ENCODE peak calls at places on chromosome 13, in four cellular contexts. R is SK-N-SH, Q is NB4, E is esophagus squamous epithelium. S is an unnamed sample.
A peak's percentile ranks its signal among the peaks of the same experiment; 100 is the strongest.

GRCh38 chr13:50594276-50594970 is 249.1 kb downstream of the DLEU7 start:
- DNase-seq in E (no peak), R (peak; percentile 27), Q (peak; percentile 85), S (no peak)

GRCh38 chr13:97274782-97275252 is 52.7 kb downstream of the MBNL2 start:
- DNase-seq in Q (no peak), E (no peak), R (no peak), S (peak; percentile 64)

GRCh38 chr13:39684531-39685137 is 29.2 kb downstream of the COG6 start:
- DNase-seq in Q (peak; percentile 55), E (no peak), R (peak; percentile 23), S (peak; percentile 70)

GRCh38 chr13:28250542-28250941 is 112.2 kb downstream of the PAN3 start:
- DNase-seq in E (no peak), R (no peak), Q (no peak), S (no peak)

GRCh38 chr13:43815204-43815603 is 28.4 kb upstream of the ENOX1 start:
- DNase-seq in Q (no peak), E (no peak), R (peak; percentile 20), S (peak; percentile 47)

GRCh38 chr13:37833411-37833810 is 36.2 kb downstream of the TRPC4 start:
- DNase-seq in R (no peak), E (no peak), Q (no peak), S (no peak)

GRCh38 chr13:47904891-47905290 is 96.2 kb downstream of the SUCLA2 start:
- DNase-seq in R (no peak), E (no peak), Q (no peak), S (no peak)

GRCh38 chr13:77548594-77548993 is 13.1 kb downstream of the SCEL start:
- DNase-seq in R (no peak), Q (no peak), E (no peak), S (no peak)

GRCh38 chr13:86974995-86975328 is 696.2 kb upstream of the SLITRK5 start:
- DNase-seq in R (no peak), E (no peak), Q (peak; percentile 7), S (no peak)

GRCh38 chr13:50531917-50532899 is 311.3 kb downstream of the DLEU7 start:
- DNase-seq in E (no peak), R (peak; percentile 17), Q (peak; percentile 42), S (peak; percentile 67)

GRCh38 chr13:84430441-84430840 is 548.2 kb upstream of the SLITRK1 start:
- DNase-seq in Q (no peak), R (no peak), E (no peak), S (peak; percentile 5)

GRCh38 chr13:33218426-33218825 is 67.1 kb downstream of the STARD13 start:
- DNase-seq in Q (no peak), R (no peak), E (no peak), S (no peak)

GRCh38 chr13:51643114-51643881 is 59.0 kb downstream of the WDFY2 start:
- DNase-seq in Q (peak; percentile 36), R (no peak), E (no peak), S (peak; percentile 97)

GRCh38 chr13:74158028-74158427 is 23.8 kb upstream of the KLF12 start:
- DNase-seq in E (no peak), R (no peak), Q (no peak), S (peak; percentile 26)

GRCh38 chr13:110616103-110617101 is 1.1 kb downstream of the NAXD start:
- DNase-seq in R (peak; percentile 56), E (no peak), Q (peak; percentile 62), S (peak; percentile 55)

GRCh38 chr13:103229674-103230073 is 163.5 kb upstream of the SLC10A2 start:
- DNase-seq in R (no peak), Q (no peak), E (no peak), S (no peak)

GRCh38 chr13:98480915-98481510 is 95.9 kb downstream of the STK24 start:
- DNase-seq in E (no peak), R (peak; percentile 49), Q (no peak), S (peak; percentile 58)

GRCh38 chr13:98479496-98480003 is 97.4 kb downstream of the STK24 start:
- DNase-seq in R (no peak), E (no peak), Q (no peak), S (no peak)

GRCh38 chr13:98483636-98484288 is 93.1 kb downstream of the STK24 start:
- DNase-seq in E (no peak), Q (no peak), R (no peak), S (peak; percentile 32)

GRCh38 chr13:98482476-98483444 is 94.1 kb downstream of the STK24 start:
- DNase-seq in Q (peak; percentile 59), E (no peak), R (no peak), S (peak; percentile 76)

GRCh38 chr13:98481511-98481951 is 95.4 kb downstream of the STK24 start:
- DNase-seq in R (no peak), Q (no peak), E (no peak), S (no peak)
- H3K4me3 ChIP-seq in R (no peak overlapping the region), Q (no peak overlapping the region), E (no peak overlapping the region), S (no peak overlapping the region)

DNA sequence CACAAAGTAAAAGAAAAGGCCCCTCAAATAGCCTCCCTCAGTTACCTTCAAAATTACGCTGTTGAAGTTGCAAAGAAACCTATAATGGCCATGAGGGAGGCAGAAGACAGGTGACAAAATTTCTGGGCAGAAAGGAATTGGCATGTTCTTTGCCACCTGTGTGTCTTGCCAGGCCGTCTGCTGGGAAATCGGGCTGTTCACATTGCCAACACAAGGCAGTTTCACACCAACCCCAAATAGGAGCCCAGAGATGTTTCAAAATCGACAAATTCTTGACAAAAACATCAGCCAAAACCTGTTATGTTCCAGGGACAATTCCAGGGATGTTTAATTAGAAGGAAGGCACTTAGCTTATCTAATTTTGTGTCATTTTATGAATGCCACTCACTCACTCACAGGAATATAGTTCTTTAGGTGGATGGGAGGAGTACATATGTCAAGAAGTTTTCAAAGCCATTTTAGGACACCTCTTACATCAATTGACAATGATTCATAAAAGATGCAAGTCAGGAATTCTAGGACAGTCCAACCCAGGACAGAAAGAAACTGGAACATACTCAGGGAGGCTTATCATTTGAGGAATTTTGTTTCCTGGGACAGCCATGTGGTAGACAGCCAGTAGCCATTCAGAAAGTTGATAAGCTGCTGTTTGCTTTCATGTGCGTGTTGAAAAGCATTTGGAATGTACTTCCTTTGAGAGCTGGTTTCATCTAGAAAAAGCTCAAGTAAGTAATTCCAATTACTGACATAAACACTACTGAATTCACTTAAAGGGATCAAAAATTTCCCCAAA is 164.6 kb downstream of the RGCC start:
- DNase-seq in E (no peak), Q (no peak), R (no peak), S (peak; percentile 79)
- H3K4me3 ChIP-seq in E (no peak overlapping the region), Q (no peak overlapping the region), R (no peak overlapping the region), S (no peak overlapping the region)

DNA sequence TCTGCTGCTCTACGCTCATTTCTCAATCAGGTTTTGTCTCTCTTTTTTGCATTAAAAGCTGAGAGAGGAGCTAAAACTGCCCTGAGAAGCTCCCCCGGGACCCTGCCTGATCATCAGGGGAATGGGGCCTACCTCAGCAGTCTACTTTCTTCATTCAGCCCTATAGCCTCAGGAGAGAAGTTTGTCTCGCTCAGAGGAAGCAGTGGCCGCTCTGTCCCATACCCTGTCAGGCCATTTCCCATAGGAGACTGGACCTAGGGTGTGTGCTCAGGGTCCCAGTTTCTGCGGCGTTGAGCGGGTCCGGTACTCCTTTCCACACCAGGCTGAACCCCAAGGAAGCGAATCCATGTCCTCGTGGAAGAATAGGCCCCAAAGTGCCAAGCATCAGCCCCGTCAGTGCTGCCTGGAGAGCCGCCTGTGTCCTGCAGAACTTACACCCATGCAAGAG is 21.7 kb downstream of the UBE2L5 start:
- DNase-seq in E (no peak), Q (peak; percentile 79), R (no peak), S (no peak)
- H3K4me3 ChIP-seq in E (no peak overlapping the region), Q (no peak overlapping the region), R (no peak overlapping the region), S (no peak overlapping the region)

DNA sequence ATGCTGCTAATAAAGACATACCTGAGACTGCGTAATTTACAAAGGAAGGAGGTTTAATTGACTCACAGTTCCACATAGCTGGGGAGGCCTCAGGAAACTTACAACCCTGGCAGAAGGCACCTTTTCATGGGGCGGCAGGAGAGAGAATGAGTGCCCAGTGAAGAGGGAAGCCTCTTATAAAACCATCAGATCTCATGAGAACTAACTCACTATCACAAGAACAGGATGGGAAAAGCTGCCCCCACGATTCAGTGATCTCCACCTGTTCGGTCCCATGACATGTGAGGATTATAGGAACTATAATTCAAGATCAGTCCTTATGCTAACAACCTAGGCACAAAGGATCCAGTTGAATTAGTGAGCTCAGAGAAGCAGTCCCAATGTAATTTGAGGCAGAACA is 59.4 kb downstream of the GPC6 start:
- DNase-seq in Q (no peak), R (no peak), E (no peak), S (no peak)
- H3K4me3 ChIP-seq in Q (no peak overlapping the region), R (no peak overlapping the region), E (no peak overlapping the region), S (no peak overlapping the region)

GRCh38 chr13:26929971-26930730 is 169.6 kb upstream of the GPR12 start:
- DNase-seq in E (no peak), Q (peak; percentile 80), R (peak; percentile 79), S (peak; percentile 73)
- H3K4me3 ChIP-seq in E (no peak overlapping the region), Q (no peak overlapping the region), R (peak overlapping the region; percentile 31), S (no peak overlapping the region)

GRCh38 chr13:111917901-111918300 is 149.0 kb upstream of the SOX1 start:
- DNase-seq in E (no peak), Q (no peak), R (no peak), S (no peak)

GRCh38 chr13:111919286-111919685 is 147.7 kb upstream of the SOX1 start:
- DNase-seq in R (no peak), E (no peak), Q (no peak), S (no peak)

GRCh38 chr13:111920306-111920931 is 146.5 kb upstream of the SOX1 start:
- DNase-seq in R (no peak), Q (no peak), E (no peak), S (no peak)

GRCh38 chr13:111920932-111921705 is 145.8 kb upstream of the SOX1 start:
- DNase-seq in E (no peak), R (no peak), Q (no peak), S (no peak)

GRCh38 chr13:111919826-111920225 is 147.1 kb upstream of the SOX1 start:
- DNase-seq in E (no peak), R (no peak), Q (no peak), S (no peak)
- H3K4me3 ChIP-seq in E (no peak overlapping the region), R (no peak overlapping the region), Q (no peak overlapping the region), S (no peak overlapping the region)

DNA sequence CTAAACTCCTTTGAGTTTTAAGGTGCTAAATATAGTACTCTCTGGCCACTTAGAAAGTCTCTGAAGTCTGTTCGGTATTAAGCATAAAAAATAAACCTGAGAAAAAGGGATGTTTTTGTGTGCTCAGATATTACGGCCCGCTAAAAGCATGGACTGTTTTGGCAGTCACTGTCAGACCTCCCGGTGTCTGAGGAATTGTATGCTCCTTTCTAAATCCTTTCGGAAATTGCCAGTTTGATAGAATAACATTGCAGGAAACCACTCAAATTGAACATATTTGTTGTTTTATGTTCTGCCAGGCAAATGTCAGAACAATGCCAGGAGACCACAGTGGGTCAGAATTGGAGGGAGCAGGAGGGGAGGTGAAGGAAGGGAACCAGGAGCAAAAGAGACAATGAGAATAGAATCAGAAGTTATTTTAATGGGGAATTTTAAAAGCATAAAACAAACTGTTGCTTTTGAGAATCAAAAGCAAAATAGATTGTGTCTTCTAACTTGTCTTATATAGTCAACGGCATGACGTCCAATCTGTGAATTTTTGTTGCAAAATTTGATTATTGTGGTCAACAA is 257.3 kb downstream of the SPRY2 start:
- DNase-seq in Q (no peak), E (no peak), R (no peak), S (peak; percentile 69)
- H3K4me3 ChIP-seq in Q (no peak overlapping the region), E (peak overlapping the region; percentile 22), R (peak overlapping the region; percentile 23), S (peak overlapping the region; percentile 32)